ENCODE peak calls at places on chromosomes 13 and 19, in five cellular contexts. R, A, F, I and V are unnamed samples.

GRCh38 chr19:31629936-31630335 is 280.7 kb upstream of the TSHZ3 start:
- DNase-seq in R (no peak), A (no peak), F (no peak), I (no peak), V (no peak)

GRCh38 chr13:95552539-95553270 is at the start of gene CLDN10:
- DNase-seq in R (no peak), A (no peak), F (peak), I (peak), V (no peak)

GRCh38 chr19:37914908-37915307 is 7.9 kb downstream of the SIPA1L3 start:
- DNase-seq in R (no peak), A (no peak), F (no peak), I (no peak), V (no peak)

GRCh38 chr13:44449999-44450821 is 76.6 kb downstream of the SERP2 start:
- DNase-seq in R (no peak), A (peak), F (no peak), I (no peak), V (peak)

GRCh38 chr13:63773476-63773875 is 2357.8 kb upstream of the PCDH20 start:
- DNase-seq in R (no peak), A (no peak), F (no peak), I (no peak), V (no peak)

GRCh38 chr19:30227071-30227621 is 145.0 kb upstream of the ZNF536 start:
- DNase-seq in R (no peak), A (peak), F (peak), I (peak), V (no peak)

GRCh38 chr13:40664100-40665060 is 2.1 kb downstream of the FOXO1 start:
- DNase-seq in R (no peak), A (peak), F (peak), I (peak), V (peak)

GRCh38 chr19:41192574-41193419 is at the start of gene CYP2S1:
- DNase-seq in R (peak), A (peak), F (peak), I (peak), V (peak)

GRCh38 chr13:86174632-86175031 is 375.4 kb upstream of the SLITRK6 start:
- DNase-seq in R (no peak), A (no peak), F (no peak), I (peak), V (peak)

GRCh38 chr19:46859637-46860124 is 1.1 kb upstream of the ARHGAP35 start:
- DNase-seq in R (no peak), A (peak), F (no peak), I (no peak), V (peak)

GRCh38 chr13:26051231-26052135 is at the start of gene SHISA2:
- DNase-seq in R (no peak), A (peak), F (peak), I (peak), V (peak)

GRCh38 chr13:42633495-42633894 is 59.5 kb downstream of the TNFSF11 start:
- DNase-seq in R (no peak), A (peak), F (no peak), I (no peak), V (peak)

GRCh38 chr13:104143760-104144406 is 1077.7 kb upstream of the SLC10A2 start:
- DNase-seq in R (no peak), A (no peak), F (peak), I (peak), V (peak)

GRCh38 chr19:17026041-17026658 is 460 bp downstream of the CPAMD8 start:
- DNase-seq in R (no peak), A (peak), F (peak), I (peak), V (no peak)

GRCh38 chr13:62626771-62627170 is 1211.1 kb upstream of the PCDH20 start:
- DNase-seq in R (no peak), A (no peak), F (peak), I (peak), V (peak)

GRCh38 chr13:48210178-48210577 is 22.8 kb upstream of the ITM2B start:
- DNase-seq in R (no peak), A (no peak), F (no peak), I (no peak), V (peak)

GRCh38 chr13:33937373-33938087 is 119.6 kb downstream of the RFC3 start:
- DNase-seq in R (peak), A (no peak), F (peak), I (peak), V (peak)

GRCh38 chr19:33064778-33065550 is at the start of gene RHPN2:
- DNase-seq in R (peak), A (peak), F (peak), I (peak), V (peak)

GRCh38 chr13:30107536-30108136 is 199.7 kb downstream of the KATNAL1 start:
- DNase-seq in R (no peak), A (no peak), F (no peak), I (no peak), V (peak)

GRCh38 chr19:5961969-5962945 is 15.7 kb downstream of the RANBP3 start:
- DNase-seq in R (no peak), A (peak), F (no peak), I (no peak), V (peak)

GRCh38 chr13:48532146-48532472 is 771 bp downstream of the RCBTB2 start:
- DNase-seq in R (no peak), A (peak), F (peak), I (no peak), V (peak)

GRCh38 chr13:20721454-20722357 is 18.2 kb downstream of the IL17D start:
- DNase-seq in R (no peak), A (peak), F (peak), I (peak), V (peak)

GRCh38 chr19:17834350-17835181 is 13.2 kb downstream of the JAK3 start:
- DNase-seq in R (no peak), A (no peak), F (peak), I (peak), V (no peak)

GRCh38 chr19:48480476-48481190 is 11.5 kb downstream of the CYTH2 start:
- DNase-seq in R (no peak), A (no peak), F (no peak), I (peak), V (no peak)

GRCh38 chr19:39557791-39558622 is 18.0 kb upstream of the EID2 start:
- DNase-seq in R (no peak), A (peak), F (no peak), I (no peak), V (peak)

GRCh38 chr13:29948246-29948645 is 97.8 kb upstream of the UBL3 start:
- DNase-seq in R (no peak), A (no peak), F (no peak), I (no peak), V (no peak)

GRCh38 chr19:49224856-49225255 is 67.3 kb downstream of the TRPM4 start:
- DNase-seq in R (peak), A (peak), F (peak), I (peak), V (peak)

GRCh38 chr13:62243146-62243545 is 827.5 kb upstream of the PCDH20 start:
- DNase-seq in R (no peak), A (no peak), F (no peak), I (no peak), V (no peak)

GRCh38 chr19:4232614-4233281 is 3.4 kb downstream of the EBI3 start:
- DNase-seq in R (no peak), A (no peak), F (no peak), I (no peak), V (no peak)

GRCh38 chr19:4228765-4229178 is 551 bp upstream of the EBI3 start:
- DNase-seq in R (no peak), A (no peak), F (no peak), I (no peak), V (no peak)

GRCh38 chr19:4225902-4226301 is 3.4 kb upstream of the EBI3 start:
- DNase-seq in R (no peak), A (no peak), F (no peak), I (no peak), V (no peak)

GRCh38 chr19:4227771-4228170 is 1.6 kb upstream of the EBI3 start:
- DNase-seq in R (no peak), A (no peak), F (no peak), I (no peak), V (no peak)

DNA sequence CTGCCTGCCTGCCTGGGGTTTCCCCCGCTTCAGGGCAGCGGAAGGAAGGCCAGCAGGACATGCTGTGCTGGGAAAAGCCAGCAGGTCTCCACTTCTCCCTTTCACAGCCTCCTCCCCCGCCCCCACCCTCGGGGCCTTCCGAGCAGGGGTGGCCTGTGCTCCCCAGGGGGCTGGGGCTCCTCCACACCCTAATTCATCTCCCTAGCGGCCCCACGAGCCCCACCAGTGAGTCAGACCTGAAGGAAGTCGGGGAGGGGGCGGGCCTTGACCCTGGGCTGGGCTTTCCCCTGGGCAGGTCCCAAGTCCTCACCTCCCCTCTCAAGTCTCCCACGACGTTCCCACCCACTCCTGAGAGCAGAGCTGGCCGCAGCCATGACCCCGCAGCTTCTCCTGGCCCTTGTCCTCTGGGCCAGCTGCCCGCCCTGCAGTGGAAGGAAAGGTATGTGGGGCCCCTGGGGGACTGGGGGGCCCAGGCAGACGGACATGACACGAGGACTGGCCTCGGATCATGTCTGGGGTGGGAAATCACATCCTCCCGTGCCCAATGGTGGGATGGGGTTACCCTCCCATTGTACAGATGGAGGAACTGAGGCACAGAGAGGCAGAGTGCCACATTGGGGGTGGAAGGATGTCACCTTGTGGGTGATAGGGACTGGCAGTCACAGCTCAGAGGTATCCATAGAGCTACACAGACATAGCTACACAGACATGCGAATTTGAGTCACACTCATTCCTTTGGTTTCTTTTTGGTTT is at the start of gene EBI3:
- DNase-seq in R (no peak), A (peak), F (no peak), I (peak), V (no peak)
- TF ChIP-seq EZH2phosphoT487 in R (no peak), A (no peak), F (no peak), I (no peak), V (no peak)

GRCh38 chr19:45218887-45219780 is 26.1 kb downstream of the EXOC3L2 start:
- DNase-seq in R (no peak), A (no peak), F (no peak), I (no peak), V (no peak)
- TF ChIP-seq EZH2 in R (no peak), A (no peak), F (no peak), I (no peak), V (no peak)

DNA sequence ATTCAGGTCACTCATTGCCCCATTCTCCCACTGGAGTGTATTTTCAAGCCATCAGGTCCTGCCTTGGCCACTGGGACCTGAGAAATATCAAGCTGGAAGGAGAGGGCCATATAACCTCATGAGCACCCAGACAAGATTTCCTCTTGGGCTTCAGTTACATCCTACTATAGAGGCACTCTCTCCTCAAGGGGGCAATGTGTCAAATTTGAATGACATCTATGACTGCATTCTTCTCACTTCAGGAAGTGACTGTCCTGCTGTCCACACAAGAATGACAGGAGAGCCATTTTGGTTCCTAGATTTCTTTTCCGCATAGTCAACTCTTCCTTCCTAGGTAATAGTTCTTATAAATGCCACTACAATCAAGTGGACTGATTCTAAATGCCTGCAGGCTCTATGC is 416.2 kb downstream of the DIAPH3 start:
- DNase-seq in R (peak), A (no peak), F (peak), I (peak), V (peak)
- TF ChIP-seq EZH2phosphoT487 in R (no peak), A (no peak), F (no peak), I (no peak), V (no peak)

GRCh38 chr13:99990045-99990977 is 8.7 kb downstream of the ZIC2 start:
- DNase-seq in R (no peak), A (no peak), F (peak), I (peak), V (no peak)
- TF ChIP-seq EZH2 in R (no peak), A (peak), F (no peak), I (no peak), V (no peak)

DNA sequence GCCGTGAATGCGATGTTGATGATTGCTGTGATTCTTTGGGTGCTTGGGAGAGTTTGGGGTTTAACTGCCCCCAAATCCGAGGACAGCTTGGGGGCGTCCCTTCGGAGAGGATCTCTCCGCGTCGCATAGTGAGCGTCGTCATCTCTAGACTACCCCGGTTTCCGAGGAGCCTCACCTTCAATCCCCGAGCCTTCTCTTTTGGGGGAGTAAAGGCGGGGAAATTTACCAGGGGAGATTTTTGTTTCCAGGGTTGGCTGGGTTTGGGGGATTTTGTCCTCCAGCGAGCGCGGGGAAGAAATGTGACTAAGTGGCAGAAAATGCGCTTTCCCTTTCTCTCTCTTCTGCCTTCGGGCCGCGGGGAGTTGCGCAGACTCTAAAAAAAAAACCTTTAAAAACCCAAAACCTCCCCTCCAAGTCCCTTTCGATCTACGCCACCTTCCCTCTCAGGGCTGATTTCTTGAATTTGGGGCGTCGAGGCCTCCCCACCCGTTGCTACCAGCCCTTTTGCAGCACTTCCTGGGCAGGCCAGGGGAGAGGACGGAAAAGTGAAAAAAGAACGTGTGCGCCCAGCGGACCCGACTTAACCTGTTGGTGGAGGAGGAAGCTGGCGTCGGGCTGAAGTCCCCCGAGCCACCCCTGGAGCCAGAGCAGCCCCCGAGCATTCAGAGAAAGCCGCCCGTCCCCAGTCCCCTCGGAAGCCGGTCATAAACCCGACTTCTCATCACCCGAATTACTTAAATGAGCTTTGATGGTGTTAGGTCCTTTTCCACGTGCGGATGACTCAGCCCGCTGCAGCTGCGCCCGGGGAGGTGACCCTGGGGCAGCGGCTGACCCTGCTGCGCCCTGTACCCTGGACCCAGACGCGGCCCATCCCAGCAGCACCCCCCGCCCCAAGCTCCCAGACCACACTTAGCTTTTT is 17.7 kb downstream of the NFIX start:
- DNase-seq in R (no peak), A (peak), F (peak), I (peak), V (peak)
- TF ChIP-seq EZH2phosphoT487 in R (no peak), A (peak), F (peak), I (no peak), V (no peak)

DNA sequence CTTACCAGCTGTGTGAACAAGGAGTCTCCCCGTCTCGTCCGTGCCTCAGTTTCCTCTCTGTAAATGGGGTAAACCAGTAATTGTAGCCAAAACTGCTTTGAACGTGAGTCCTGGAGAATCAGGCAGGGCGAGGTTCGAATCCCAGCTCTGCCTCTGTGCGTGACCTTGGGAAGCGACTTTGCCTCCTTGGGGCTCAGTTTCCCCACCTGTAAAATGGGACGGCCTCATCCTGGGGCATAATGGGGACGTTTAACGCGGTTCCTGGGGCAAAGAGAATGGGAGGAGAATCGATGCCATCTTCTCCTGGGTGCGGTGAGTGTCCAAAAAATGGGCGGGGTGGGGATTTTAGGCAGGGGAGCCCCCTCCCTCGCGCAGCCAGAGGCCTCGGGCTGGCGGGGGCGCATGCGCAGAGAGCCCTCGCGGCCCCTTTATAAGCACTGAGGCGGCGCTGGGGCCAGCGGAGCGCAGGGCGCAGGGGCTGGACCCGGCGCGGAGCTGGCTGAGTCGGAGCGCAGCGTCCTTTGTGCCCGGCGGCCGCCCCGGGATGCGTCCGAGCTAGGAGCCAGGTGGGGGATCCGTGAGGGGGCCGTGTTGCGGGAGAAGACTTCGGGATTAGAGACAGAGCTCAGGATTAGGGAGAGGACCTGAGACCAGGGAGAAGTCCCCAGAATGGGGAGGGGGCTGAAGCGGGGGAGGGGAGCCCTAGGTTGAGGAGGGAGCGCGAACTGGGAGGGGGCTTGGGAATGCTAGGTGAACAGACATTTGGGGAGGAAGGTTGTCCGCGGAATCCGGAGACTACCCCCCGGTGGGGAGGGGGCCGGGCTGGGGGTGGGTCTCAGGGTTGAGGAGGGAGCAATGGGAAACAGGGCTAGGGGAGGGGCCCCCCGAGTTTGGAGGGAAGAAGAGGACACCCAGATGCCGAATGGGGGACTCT is at the start of gene NCAN:
- DNase-seq in R (no peak), A (no peak), F (peak), I (peak), V (no peak)
- TF ChIP-seq EZH2 in R (no peak), A (no peak), F (no peak), I (no peak), V (no peak)

GRCh38 chr13:113458218-113459065 is 5.2 kb upstream of the ADPRHL1 start:
- DNase-seq in R (no peak), A (no peak), F (peak), I (peak), V (no peak)
- TF ChIP-seq EZH2phosphoT487 in R (no peak), A (no peak), F (no peak), I (no peak), V (no peak)

GRCh38 chr19:11480081-11480926 is 542 bp downstream of the ELAVL3 start:
- DNase-seq in R (no peak), A (no peak), F (no peak), I (peak), V (no peak)
- TF ChIP-seq EZH2 in R (no peak), A (peak), F (peak), I (no peak), V (no peak)

DNA sequence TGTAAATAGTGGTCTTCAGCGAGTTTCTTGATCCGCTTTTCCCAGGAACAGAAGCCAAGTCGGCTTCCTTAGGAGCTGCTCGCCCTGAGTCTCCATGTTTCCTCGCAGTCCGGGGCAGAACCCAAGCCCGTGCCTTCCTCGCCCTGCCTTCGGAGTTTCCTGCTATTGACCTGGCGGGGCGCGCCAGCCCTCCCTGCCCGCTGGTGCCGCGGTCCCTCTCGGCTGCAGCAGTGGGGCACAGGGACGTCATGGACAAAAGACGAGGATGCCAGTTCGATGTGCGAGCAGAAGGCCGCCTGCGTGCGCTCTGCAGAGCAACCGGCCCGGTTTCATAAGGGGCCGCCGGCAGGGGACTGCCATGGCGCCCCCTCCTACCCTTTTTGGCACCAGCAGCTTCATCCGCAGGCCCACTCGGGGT is 156.6 kb downstream of the TM9SF2 start:
- DNase-seq in R (no peak), A (peak), F (peak), I (peak), V (no peak)
- TF ChIP-seq EZH2phosphoT487 in R (no peak), A (no peak), F (no peak), I (no peak), V (no peak)

GRCh38 chr19:1739960-1740629 is 13.2 kb upstream of the ONECUT3 start:
- DNase-seq in R (no peak), A (no peak), F (no peak), I (no peak), V (no peak)

GRCh38 chr19:1734328-1734966 is 18.9 kb upstream of the ONECUT3 start:
- DNase-seq in R (no peak), A (no peak), F (no peak), I (no peak), V (no peak)

GRCh38 chr19:1736916-1737315 is 16.4 kb upstream of the ONECUT3 start:
- DNase-seq in R (no peak), A (no peak), F (peak), I (no peak), V (no peak)

GRCh38 chr19:1736280-1736679 is 17.0 kb upstream of the ONECUT3 start:
- DNase-seq in R (no peak), A (no peak), F (no peak), I (no peak), V (no peak)
- TF ChIP-seq EZH2 in R (no peak), A (no peak), F (no peak), I (no peak), V (no peak)